ENCODE peak calls at places on chromosomes 12 and 14, in six cellular contexts. One of them, this sample, is unnamed.

GRCh38 chr14:104666981-104667380 is 22.4 kb upstream of the INF2 start:
- DNase-seq in effector memory CD4-positive, alpha-beta T cell: no peak
- DNase-seq in right cardiac atrium: no peak
- DNase-seq in neural crest cell: no peak
- DNase-seq in left cardiac atrium: no peak
- DNase-seq in ELF-1: no peak
- DNase-seq in this sample: no peak

GRCh38 chr12:69836015-69836414 is 11.0 kb downstream of the MYRFL start:
- DNase-seq in effector memory CD4-positive, alpha-beta T cell: no peak
- DNase-seq in right cardiac atrium: no peak
- DNase-seq in neural crest cell: no peak
- DNase-seq in left cardiac atrium: no peak
- DNase-seq in ELF-1: no peak
- DNase-seq in this sample: no peak

GRCh38 chr14:104799657-104800599 is 973 bp upstream of the ZBTB42 start:
- DNase-seq in effector memory CD4-positive, alpha-beta T cell: peak; percentile 72
- DNase-seq in right cardiac atrium: peak; percentile 97
- DNase-seq in neural crest cell: no peak
- DNase-seq in left cardiac atrium: peak; percentile 94
- DNase-seq in ELF-1: peak; percentile 49
- DNase-seq in this sample: no peak

GRCh38 chr14:102140027-102140749 is 491 bp downstream of the WDR20 start:
- DNase-seq in effector memory CD4-positive, alpha-beta T cell: no peak
- DNase-seq in right cardiac atrium: peak; percentile 70
- DNase-seq in neural crest cell: peak; percentile 16
- DNase-seq in left cardiac atrium: peak; percentile 40
- DNase-seq in ELF-1: peak; percentile 43
- DNase-seq in this sample: no peak

GRCh38 chr12:51826881-51827280 is 21.6 kb downstream of the FIGNL2 start:
- DNase-seq in effector memory CD4-positive, alpha-beta T cell: no peak
- DNase-seq in right cardiac atrium: no peak
- DNase-seq in neural crest cell: no peak
- DNase-seq in left cardiac atrium: no peak
- DNase-seq in ELF-1: no peak
- DNase-seq in this sample: no peak

GRCh38 chr14:32509632-32510187 is 180.6 kb downstream of the AKAP6 start:
- DNase-seq in effector memory CD4-positive, alpha-beta T cell: no peak
- DNase-seq in right cardiac atrium: peak; percentile 74
- DNase-seq in neural crest cell: no peak
- DNase-seq in left cardiac atrium: peak; percentile 70
- DNase-seq in ELF-1: peak; percentile 44
- DNase-seq in this sample: no peak

GRCh38 chr14:76863724-76864407 is 37.7 kb downstream of the LRRC74A start:
- DNase-seq in effector memory CD4-positive, alpha-beta T cell: no peak
- DNase-seq in right cardiac atrium: peak; percentile 83
- DNase-seq in neural crest cell: peak; percentile 37
- DNase-seq in left cardiac atrium: peak; percentile 76
- DNase-seq in ELF-1: peak; percentile 47
- DNase-seq in this sample: no peak

GRCh38 chr14:32934891-32935633 is 3.6 kb upstream of the NPAS3 start:
- DNase-seq in effector memory CD4-positive, alpha-beta T cell: no peak
- DNase-seq in right cardiac atrium: peak; percentile 50
- DNase-seq in neural crest cell: peak; percentile 25
- DNase-seq in left cardiac atrium: no peak
- DNase-seq in ELF-1: peak; percentile 35
- DNase-seq in this sample: no peak

GRCh38 chr12:58286353-58286752 is 345.0 kb downstream of the ATP23 start:
- DNase-seq in effector memory CD4-positive, alpha-beta T cell: no peak
- DNase-seq in right cardiac atrium: no peak
- DNase-seq in neural crest cell: no peak
- DNase-seq in left cardiac atrium: no peak
- DNase-seq in ELF-1: no peak
- DNase-seq in this sample: no peak

GRCh38 chr14:36915089-36915488 is 253.4 kb downstream of the PAX9 start:
- DNase-seq in effector memory CD4-positive, alpha-beta T cell: no peak
- DNase-seq in right cardiac atrium: no peak
- DNase-seq in neural crest cell: no peak
- DNase-seq in left cardiac atrium: no peak
- DNase-seq in ELF-1: no peak
- DNase-seq in this sample: no peak

GRCh38 chr14:79584679-79585078 is 626.6 kb downstream of the DIO2 start:
- DNase-seq in effector memory CD4-positive, alpha-beta T cell: no peak
- DNase-seq in right cardiac atrium: no peak
- DNase-seq in neural crest cell: no peak
- DNase-seq in left cardiac atrium: no peak
- DNase-seq in ELF-1: no peak
- DNase-seq in this sample: no peak

This sample was measured in cortex of kidney.